ENCODE peak calls at places on chromosomes 7 and 10, in ten cellular contexts. I, H, L, P, B, S, M, E, C and V are unnamed samples.

GRCh38 chr10:3813986-3814831 is 29.2 kb upstream of the KLF6 start:
- DNase-seq in C (no peak), B (no peak), S (no peak), H (peak), I (no peak), L (no peak), E (peak), M (no peak), P (no peak), V (no peak)

GRCh38 chr10:33370434-33370930 is 36.0 kb upstream of the NRP1 start:
- DNase-seq in P (no peak), E (no peak), S (no peak), H (no peak), M (no peak), C (no peak), L (no peak), B (no peak), I (no peak), V (no peak)

GRCh38 chr7:129612112-129613015 is 844 bp downstream of the NRF1 start:
- DNase-seq in P (peak), C (peak), S (peak), L (no peak), E (peak), I (peak), B (peak), M (peak), H (no peak), V (no peak)

GRCh38 chr10:122019414-122019975 is 30.5 kb downstream of the TACC2 start:
- DNase-seq in I (no peak), E (no peak), M (no peak), C (peak), H (no peak), L (no peak), P (peak), B (no peak), S (peak), V (peak)

GRCh38 chr10:78851652-78852051 is 217.1 kb upstream of the ZMIZ1 start:
- DNase-seq in H (no peak), I (no peak), M (no peak), C (no peak), B (no peak), L (no peak), P (no peak), E (peak), S (no peak), V (no peak)

GRCh38 chr7:142012825-142013506 is 17.3 kb downstream of the MGAM start:
- DNase-seq in S (peak), L (no peak), M (no peak), P (peak), E (no peak), H (no peak), C (no peak), B (no peak), I (no peak), V (no peak)

GRCh38 chr7:44767912-44768662 is 19.4 kb downstream of the ZMIZ2 start:
- DNase-seq in B (peak), M (no peak), L (peak), C (peak), H (no peak), P (peak), S (no peak), I (no peak), E (peak), V (no peak)

GRCh38 chr10:63644398-63645142 is 123.4 kb downstream of the REEP3 start:
- DNase-seq in C (no peak), S (no peak), E (no peak), I (no peak), H (peak), L (no peak), P (no peak), M (no peak), B (no peak), V (no peak)

GRCh38 chr7:108000875-108001758 is 1.8 kb downstream of the LAMB1 start:
- DNase-seq in L (no peak), M (peak), S (peak), C (peak), E (peak), B (peak), I (no peak), P (peak), H (no peak), V (no peak)

DNA sequence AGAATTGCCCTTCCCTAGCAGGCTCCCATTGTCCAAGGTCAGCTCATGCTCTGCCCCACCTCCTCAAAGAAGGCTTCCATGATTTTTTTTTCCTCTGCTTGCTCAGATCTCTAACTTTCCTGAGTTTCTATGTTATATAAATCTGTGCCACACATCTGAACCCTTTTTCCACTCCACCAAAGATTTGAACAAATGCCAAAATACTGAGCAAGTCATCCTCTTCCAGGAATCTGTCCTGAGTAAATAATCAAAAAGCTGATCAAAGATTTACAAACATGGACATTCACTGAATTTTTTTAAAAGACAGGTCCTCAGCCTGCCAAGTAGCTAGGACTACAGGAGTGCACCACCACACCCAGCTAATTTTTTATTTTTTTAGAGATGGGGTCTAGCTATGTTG is 102.8 kb upstream of the ARID5B start:
- DNase-seq in M (no peak), S (no peak), B (no peak), L (no peak), C (no peak), I (no peak), H (no peak), P (no peak), E (no peak), V (no peak)
- H3K27ac ChIP-seq in M (no peak), S (no peak), B (no peak), L (no peak), C (no peak), I (no peak), H (no peak), P (no peak), E (no peak), V (no peak)

DNA sequence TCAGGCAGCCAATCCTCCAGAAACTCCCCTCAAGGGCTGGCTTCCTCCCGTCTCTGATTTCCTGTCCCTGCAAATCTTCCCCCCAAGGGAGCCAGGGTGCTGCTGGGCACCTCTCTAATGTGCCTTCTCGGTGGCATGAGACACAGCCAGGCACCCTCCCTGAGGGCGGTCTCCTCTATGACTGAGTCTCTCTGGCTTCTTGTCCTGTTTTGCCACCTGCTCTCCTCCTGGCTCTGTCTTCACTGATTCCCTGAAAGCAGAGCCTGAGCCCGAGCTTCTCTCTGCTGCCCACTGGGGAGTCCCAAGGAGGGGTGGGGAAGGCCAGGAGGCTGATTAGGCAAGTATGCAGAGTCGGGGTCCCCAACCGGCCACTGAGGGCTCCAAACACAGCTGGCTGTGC is 60.4 kb upstream of the INSIG1 start:
- DNase-seq in H (no peak), B (no peak), L (no peak), C (no peak), I (no peak), P (no peak), S (no peak), E (no peak), M (no peak), V (no peak)
- H3K27ac ChIP-seq in H (no peak), B (no peak), L (no peak), C (no peak), I (no peak), P (no peak), S (no peak), E (no peak), M (no peak), V (no peak)

GRCh38 chr10:96719850-96720421 is 378 bp downstream of the PIK3AP1 start:
- DNase-seq in S (peak), C (peak), E (no peak), I (no peak), B (peak), L (no peak), M (peak), P (peak), H (no peak), V (no peak)

GRCh38 chr10:96721207-96721572 is 876 bp upstream of the PIK3AP1 start:
- DNase-seq in S (peak), L (no peak), H (no peak), C (no peak), B (no peak), I (no peak), M (no peak), P (no peak), E (no peak), V (no peak)

GRCh38 chr10:96718304-96718990 is 1.9 kb downstream of the PIK3AP1 start:
- DNase-seq in P (no peak), L (no peak), H (no peak), I (no peak), S (no peak), E (no peak), M (no peak), C (no peak), B (peak), V (no peak)

GRCh38 chr10:96719205-96719604 is 1.1 kb downstream of the PIK3AP1 start:
- DNase-seq in S (no peak), P (no peak), E (no peak), C (no peak), B (no peak), I (no peak), L (no peak), M (no peak), H (no peak), V (no peak)

GRCh38 chr10:96720422-96721206 is at the start of gene PIK3AP1:
- DNase-seq in S (peak), M (peak), H (no peak), P (peak), I (no peak), E (no peak), C (peak), B (peak), L (no peak), V (no peak)
- H3K27ac ChIP-seq in S (no peak), M (no peak), H (no peak), P (no peak), I (no peak), E (no peak), C (peak), B (peak), L (no peak), V (no peak)

GRCh38 chr7:5643280-5643679 is 138.2 kb downstream of the RNF216 start:
- DNase-seq in B (peak), S (peak), C (no peak), E (no peak), I (no peak), P (no peak), M (peak), L (no peak), H (no peak), V (no peak)
- H3K27ac ChIP-seq in B (peak), S (no peak), C (peak), E (no peak), I (no peak), P (no peak), M (no peak), L (no peak), H (no peak), V (peak)